ENCODE peak calls at places on chromosomes 16 and 17, in four cellular contexts. M, N, A and C are unnamed samples.

GRCh38 chr16:87689956-87690465 is 75.8 kb downstream of the KLHDC4 start:
- DNase-seq in M (no peak), N (no peak), A (no peak), C (no peak)

GRCh38 chr17:67139784-67140665 is 95.7 kb downstream of the CACNG1 start:
- DNase-seq in M (no peak), N (no peak), A (no peak), C (no peak)

GRCh38 chr16:11994187-11995119 is 17.9 kb downstream of the SNX29 start:
- DNase-seq in M (no peak), N (no peak), A (no peak), C (no peak)

GRCh38 chr17:32143525-32143865 is 1.2 kb downstream of the RHOT1 start:
- DNase-seq in M (no peak), N (no peak), A (no peak), C (no peak)

GRCh38 chr17:59167571-59168001 is 12.0 kb downstream of the PRR11 start:
- DNase-seq in M (no peak), N (no peak), A (no peak), C (no peak)

GRCh38 chr17:622356-622755 is 92.3 kb downstream of the VPS53 start:
- DNase-seq in M (no peak), N (no peak), A (no peak), C (no peak)

GRCh38 chr16:64696872-64697271 is 425.0 kb downstream of the CDH11 start:
- DNase-seq in M (no peak), N (no peak), A (no peak), C (no peak)

GRCh38 chr16:66478733-66479511 is 51.8 kb downstream of the BEAN1 start:
- DNase-seq in M (peak), N (peak), A (peak), C (peak)

GRCh38 chr17:45700171-45701090 is 83.7 kb upstream of the CRHR1 start:
- DNase-seq in M (no peak), N (no peak), A (no peak), C (no peak)

GRCh38 chr17:40348562-40349476 is 15.7 kb downstream of the GJD3 start:
- DNase-seq in M (no peak), N (no peak), A (no peak), C (no peak)

GRCh38 chr17:6577686-6578263 is 21.4 kb upstream of the PITPNM3 start:
- DNase-seq in M (no peak), N (peak), A (no peak), C (no peak)

GRCh38 chr16:46947900-46948547 is 25.4 kb downstream of the DNAJA2 start:
- DNase-seq in M (peak), N (no peak), A (peak), C (peak)

GRCh38 chr16:68539704-68540370 is 746 bp downstream of the ZFP90 start:
- DNase-seq in M (no peak), N (peak), A (no peak), C (no peak)

GRCh38 chr17:61907361-61907760 is 20.4 kb downstream of the INTS2 start:
- DNase-seq in M (no peak), N (no peak), A (no peak), C (no peak)

GRCh38 chr16:25298165-25298872 is 40.7 kb upstream of the ZKSCAN2 start:
- DNase-seq in M (no peak), N (no peak), A (no peak), C (no peak)

GRCh38 chr17:79931517-79932309 is 92.5 kb upstream of the CBX4 start:
- DNase-seq in M (no peak), N (no peak), A (no peak), C (no peak)

GRCh38 chr16:73846292-73846849 is 450.2 kb upstream of the PSMD7 start:
- DNase-seq in M (no peak), N (peak), A (peak), C (peak)

GRCh38 chr16:56284521-56284920 is 93.2 kb downstream of the GNAO1 start:
- DNase-seq in M (no peak), N (no peak), A (no peak), C (no peak)

GRCh38 chr16:73433493-73434307 is 385.8 kb upstream of the ZFHX3 start:
- DNase-seq in M (no peak), N (no peak), A (no peak), C (no peak)

GRCh38 chr17:6184508-6184907 is 114.3 kb downstream of the WSCD1 start:
- DNase-seq in M (no peak), N (no peak), A (no peak), C (no peak)

GRCh38 chr16:47033176-47033575 is 59.7 kb upstream of the DNAJA2 start:
- DNase-seq in M (no peak), N (no peak), A (no peak), C (no peak)

GRCh38 chr16:56606071-56606687 is 2.2 kb upstream of the MT2A start:
- DNase-seq in M (no peak), N (no peak), A (no peak), C (no peak)

GRCh38 chr16:52976539-52977167 is 76.0 kb downstream of the CHD9NB start:
- DNase-seq in M (no peak), N (no peak), A (no peak), C (peak)

GRCh38 chr16:54694651-54695050 is 236.0 kb upstream of the IRX5 start:
- DNase-seq in M (no peak), N (no peak), A (no peak), C (no peak)

GRCh38 chr17:28227278-28228108 is 91.5 kb upstream of the TMEM97 start:
- DNase-seq in M (no peak), N (peak), A (peak), C (peak)

GRCh38 chr17:68035131-68035522 is 408 bp upstream of the KPNA2 start:
- DNase-seq in M (no peak), N (peak), A (no peak), C (peak)

GRCh38 chr17:28392491-28392890 is 13.5 kb downstream of the SLC46A1 start:
- DNase-seq in M (no peak), N (no peak), A (no peak), C (no peak)

GRCh38 chr17:4180791-4181190 is 37.8 kb downstream of the CYB5D2 start:
- DNase-seq in M (no peak), N (no peak), A (no peak), C (no peak)

GRCh38 chr17:14299261-14300093 is 1.4 kb upstream of the HS3ST3B1 start:
- DNase-seq in M (no peak), N (peak), A (no peak), C (peak)

GRCh38 chr17:80219013-80219776 is 938 bp downstream of the SGSH start:
- DNase-seq in M (peak), N (no peak), A (no peak), C (peak)

GRCh38 chr16:30372037-30372712 is 1.9 kb upstream of the TBC1D10B start:
- DNase-seq in M (no peak), N (no peak), A (no peak), C (no peak)

GRCh38 chr16:81136331-81137011 is 40.3 kb upstream of the GCSH start:
- DNase-seq in M (no peak), N (no peak), A (no peak), C (no peak)

GRCh38 chr17:74431568-74432483 is at the start of gene GPRC5C:
- DNase-seq in M (no peak), N (peak), A (no peak), C (peak)

GRCh38 chr17:72498671-72499210 is 377.9 kb downstream of the SOX9 start:
- DNase-seq in M (no peak), N (no peak), A (no peak), C (no peak)

GRCh38 chr16:4217246-4218131 is 24.4 kb downstream of the SRL start:
- DNase-seq in M (no peak), N (no peak), A (no peak), C (peak)

GRCh38 chr17:43967251-43967875 is 13.6 kb upstream of the PYY start:
- DNase-seq in M (no peak), N (no peak), A (no peak), C (no peak)

GRCh38 chr16:3591991-3592390 is 14.8 kb upstream of the NLRC3 start:
- DNase-seq in M (no peak), N (no peak), A (no peak), C (no peak)

GRCh38 chr16:27408012-27408601 is 6.1 kb downstream of the IL21R start:
- DNase-seq in M (peak), N (no peak), A (no peak), C (no peak)

GRCh38 chr16:12576878-12577277 is 226.8 kb downstream of the CPPED1 start:
- DNase-seq in M (no peak), N (no peak), A (no peak), C (no peak)

GRCh38 chr17:9021158-9021984 is at the start of gene NTN1:
- DNase-seq in M (no peak), N (peak), A (no peak), C (peak)

GRCh38 chr16:85770741-85771140 is 19.8 kb upstream of the C16orf74 start:
- DNase-seq in M (no peak), N (no peak), A (no peak), C (no peak)
- TF ChIP-seq SUZ12 in M (no peak), N (no peak), A (no peak), C (no peak)

GRCh38 chr16:1764971-1765370 is 6.4 kb downstream of the NME3 start:
- DNase-seq in M (no peak), N (no peak), A (no peak), C (no peak)

GRCh38 chr16:1765826-1766225 is 5.5 kb downstream of the NME3 start:
- DNase-seq in M (no peak), N (no peak), A (no peak), C (no peak)

GRCh38 chr16:1762879-1763520 is 8.3 kb downstream of the NME3 start:
- DNase-seq in M (no peak), N (no peak), A (no peak), C (no peak)

GRCh38 chr16:1762196-1762878 is 9.0 kb downstream of the NME3 start:
- DNase-seq in M (no peak), N (no peak), A (no peak), C (no peak)

DNA sequence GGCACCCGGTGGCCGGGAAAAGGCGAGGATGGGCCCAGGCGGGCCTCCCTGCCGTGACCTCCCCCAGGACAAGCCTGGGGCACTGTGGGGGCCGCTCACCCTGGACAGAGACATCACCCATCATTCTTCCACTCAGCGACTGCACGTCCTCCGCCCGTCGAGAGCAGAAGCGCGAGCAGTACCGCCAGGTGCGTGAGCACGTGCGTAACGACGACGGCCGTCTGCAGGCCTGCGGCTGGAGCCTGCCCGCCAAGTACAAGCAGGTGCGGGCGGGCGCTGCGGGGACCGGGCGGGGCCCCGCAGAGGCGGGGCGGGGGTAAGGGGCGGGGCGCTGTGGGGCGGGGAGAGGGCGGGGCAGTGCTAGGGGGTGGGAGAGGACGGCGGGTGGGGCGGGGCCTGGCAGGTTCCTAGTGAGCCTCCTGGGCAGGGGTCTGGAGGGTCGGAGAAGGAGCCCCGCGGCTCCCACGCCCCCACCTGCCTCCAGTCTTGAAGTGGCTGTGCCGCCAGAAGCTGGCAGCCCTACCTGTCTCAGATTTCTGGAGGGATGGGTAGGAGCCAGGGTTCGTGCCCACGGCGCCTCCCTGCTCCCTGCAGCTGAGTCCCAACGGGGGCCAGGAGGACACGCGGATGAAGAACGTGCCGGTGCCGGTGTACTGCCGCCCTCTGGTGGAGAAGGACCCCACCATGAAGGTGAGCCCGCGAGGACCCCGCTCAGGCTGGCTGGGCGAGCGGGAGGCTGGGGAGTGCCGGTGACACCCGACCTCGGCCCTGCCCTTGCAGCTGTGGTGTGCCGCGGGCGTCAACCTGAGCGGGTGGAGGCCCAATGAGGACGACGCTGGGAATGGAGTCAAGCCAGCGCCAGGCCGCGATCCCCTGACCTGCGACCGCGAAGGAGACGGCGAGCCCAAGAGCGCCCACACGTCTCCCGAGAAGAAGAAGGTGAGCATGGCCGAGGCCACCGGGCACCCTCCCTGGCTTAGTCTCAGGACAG is 7.5 kb downstream of the NME3 start:
- DNase-seq in M (no peak), N (peak), A (peak), C (peak)
- TF ChIP-seq SUZ12 in M (no peak), N (no peak), A (no peak), C (no peak)

DNA sequence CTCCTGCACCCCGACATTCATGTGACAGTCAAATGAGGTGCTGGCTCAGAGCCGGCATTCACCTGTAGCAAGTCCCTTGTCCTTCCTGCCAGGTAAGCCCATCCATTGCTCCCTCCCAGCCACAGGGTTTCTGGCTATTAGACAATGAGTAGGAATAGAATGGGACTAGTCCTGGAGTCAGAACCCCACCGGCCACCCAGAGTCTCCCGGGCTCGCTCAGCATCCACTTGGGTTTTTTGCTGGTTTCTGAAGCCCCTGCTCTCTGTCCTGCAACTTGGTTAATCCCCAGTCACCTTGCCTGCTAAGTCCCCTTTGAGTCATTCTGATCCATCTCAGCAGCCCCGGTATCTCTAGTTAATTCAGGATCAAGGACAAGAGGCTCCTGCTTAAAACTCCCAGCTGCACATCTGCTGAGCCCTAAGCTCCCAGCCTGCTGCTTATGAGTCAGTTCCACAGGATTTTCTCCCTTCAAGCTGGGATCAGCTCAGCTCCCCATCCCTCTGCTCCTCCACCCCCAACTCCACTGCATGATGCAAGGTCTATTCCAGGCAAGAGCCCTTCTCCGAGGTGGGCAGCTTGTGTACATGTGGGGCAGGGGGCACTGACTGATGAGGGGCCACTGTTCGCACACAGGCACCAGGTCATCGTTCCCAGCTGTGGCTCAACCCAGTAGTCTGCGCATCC is 19.9 kb upstream of the MRPS23 start:
- DNase-seq in M (no peak), N (no peak), A (no peak), C (no peak)
- TF ChIP-seq SUZ12 in M (no peak), N (no peak), A (no peak), C (no peak)

GRCh38 chr17:63740464-63741181 is 976 bp downstream of the STRADA start:
- DNase-seq in M (no peak), N (no peak), A (no peak), C (no peak)
- TF ChIP-seq SUZ12 in M (no peak), N (no peak), A (no peak), C (no peak)

DNA sequence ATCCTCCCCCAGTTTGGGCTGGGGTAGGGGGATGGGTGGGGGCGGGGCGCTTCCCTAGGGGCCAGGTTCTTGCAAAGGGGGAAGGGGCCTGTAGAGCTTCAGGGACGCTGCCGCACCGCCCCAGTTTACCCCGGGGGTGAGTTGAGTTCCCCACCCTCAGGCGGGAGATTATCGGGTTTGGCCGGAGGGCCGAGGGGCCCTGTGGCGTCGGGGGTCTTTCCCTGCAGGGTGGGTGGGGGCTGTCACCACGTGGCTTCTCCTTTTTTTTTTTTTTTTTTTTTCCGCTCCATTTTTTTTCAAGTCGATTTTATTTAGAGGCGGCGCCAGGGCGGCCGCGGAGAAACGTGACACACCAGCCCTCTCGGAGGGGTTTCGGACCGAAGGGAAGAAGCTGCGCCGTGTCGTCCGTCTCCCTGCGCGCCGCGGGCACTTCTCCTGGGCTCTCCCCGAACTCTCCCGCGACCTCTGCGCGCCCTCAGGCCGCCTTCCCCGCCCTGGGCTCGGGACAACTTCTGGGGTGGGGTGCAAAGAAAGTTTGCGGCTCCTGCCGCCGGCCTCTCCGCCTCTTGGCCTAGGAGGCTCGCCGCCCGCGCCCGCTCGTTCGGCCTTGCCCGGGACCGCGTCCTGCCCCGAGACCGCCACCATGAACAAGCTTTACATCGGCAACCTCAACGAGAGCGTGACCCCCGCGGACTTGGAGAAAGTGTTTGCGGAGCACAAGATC is at the start of gene IGF2BP1:
- DNase-seq in M (no peak), N (peak), A (peak), C (peak)
- TF ChIP-seq SUZ12 in M (peak), N (no peak), A (no peak), C (no peak)

GRCh38 chr16:17471745-17472075 is 950 bp upstream of the XYLT1 start:
- DNase-seq in M (no peak), N (no peak), A (no peak), C (no peak)

GRCh38 chr16:17469742-17470001 is 1.1 kb downstream of the XYLT1 start:
- DNase-seq in M (no peak), N (no peak), A (no peak), C (no peak)

GRCh38 chr16:17469011-17469741 is 1.6 kb downstream of the XYLT1 start:
- DNase-seq in M (no peak), N (no peak), A (no peak), C (no peak)

GRCh38 chr16:17470871-17471744 is at the start of gene XYLT1:
- DNase-seq in M (no peak), N (peak), A (no peak), C (no peak)

GRCh38 chr16:17470002-17470870 is 524 bp downstream of the XYLT1 start:
- DNase-seq in M (no peak), N (peak), A (no peak), C (no peak)
- TF ChIP-seq SUZ12 in M (no peak), N (no peak), A (peak), C (no peak)

GRCh38 chr16:10834130-10834529 is 15.5 kb upstream of the TVP23A start:
- DNase-seq in M (no peak), N (no peak), A (no peak), C (no peak)
- TF ChIP-seq SUZ12 in M (no peak), N (no peak), A (no peak), C (no peak)

GRCh38 chr17:16936536-16937310 is 35.2 kb downstream of the TNFRSF13B start:
- DNase-seq in M (no peak), N (no peak), A (no peak), C (no peak)
- TF ChIP-seq SUZ12 in M (no peak), N (no peak), A (no peak), C (no peak)